ENCODE peak calls at places on chromosomes 4 and X, in five cellular contexts. One of them, this sample, is unnamed.

GRCh38 chr4:2159931-2160330 is 82.0 kb downstream of the HAUS3 start:
- DNase-seq in Ammon's horn: no peak
- DNase-seq in GM04504: no peak
- DNase-seq in GM12891: no peak
- DNase-seq in upper lobe of left lung: no peak
- DNase-seq in this sample: no peak

GRCh38 chrX:10589098-10589497 is 31.3 kb downstream of the MID1 start:
- DNase-seq in Ammon's horn: no peak
- DNase-seq in GM12891: no peak
- DNase-seq in upper lobe of left lung: no peak
- DNase-seq in GM04504: no peak
- DNase-seq in this sample: no peak

GRCh38 chr4:55172694-55173287 is 47.4 kb upstream of the KDR start:
- DNase-seq in upper lobe of left lung: no peak
- DNase-seq in Ammon's horn: no peak
- DNase-seq in GM04504: no peak
- DNase-seq in GM12891: no peak
- DNase-seq in this sample: no peak

GRCh38 chr4:52997132-52997416 is 135.0 kb downstream of the RASL11B start:
- DNase-seq in GM04504: no peak
- DNase-seq in Ammon's horn: no peak
- DNase-seq in upper lobe of left lung: no peak
- DNase-seq in GM12891: no peak
- DNase-seq in this sample: no peak

GRCh38 chrX:78944351-78944750 is 840 bp upstream of the P2RY10 start:
- DNase-seq in GM12891: no peak
- DNase-seq in upper lobe of left lung: no peak
- DNase-seq in GM04504: no peak
- DNase-seq in Ammon's horn: no peak
- DNase-seq in this sample: no peak

GRCh38 chr4:177442623-177443155 is 452 bp upstream of the AGA start:
- DNase-seq in GM12891: no peak
- DNase-seq in upper lobe of left lung: no peak
- DNase-seq in GM04504: no peak
- DNase-seq in Ammon's horn: peak; percentile 30
- DNase-seq in this sample: no peak

GRCh38 chr4:7747556-7747955 is 192.1 kb downstream of the AFAP1 start:
- DNase-seq in GM04504: no peak
- DNase-seq in Ammon's horn: no peak
- DNase-seq in GM12891: no peak
- DNase-seq in upper lobe of left lung: no peak
- DNase-seq in this sample: no peak

GRCh38 chr4:38068107-38068506 is 107.9 kb downstream of the PTTG2 start:
- DNase-seq in GM12891: no peak
- DNase-seq in Ammon's horn: no peak
- DNase-seq in upper lobe of left lung: no peak
- DNase-seq in GM04504: no peak
- DNase-seq in this sample: no peak

GRCh38 chrX:155745792-155746191 is 133.0 kb upstream of the TMLHE start:
- DNase-seq in GM04504: no peak
- DNase-seq in GM12891: no peak
- DNase-seq in Ammon's horn: no peak
- DNase-seq in upper lobe of left lung: no peak
- DNase-seq in this sample: peak; percentile 1

GRCh38 chr4:174423257-174423944 is 98.9 kb downstream of the HPGD start:
- DNase-seq in upper lobe of left lung: no peak
- DNase-seq in GM12891: no peak
- DNase-seq in GM04504: peak; percentile 10
- DNase-seq in Ammon's horn: peak; percentile 16
- DNase-seq in this sample: peak; percentile 6

GRCh38 chrX:72062890-72063289 is 68.8 kb downstream of the RTL5 start:
- DNase-seq in GM12891: no peak
- DNase-seq in GM04504: no peak
- DNase-seq in Ammon's horn: no peak
- DNase-seq in upper lobe of left lung: no peak
- DNase-seq in this sample: no peak

GRCh38 chr4:117983541-117984451 is 50.5 kb upstream of the NDST3 start:
- DNase-seq in GM04504: no peak
- DNase-seq in GM12891: no peak
- DNase-seq in upper lobe of left lung: no peak
- DNase-seq in Ammon's horn: no peak
- DNase-seq in this sample: no peak

GRCh38 chr4:55634417-55635128 is 1.5 kb downstream of the NMU start:
- DNase-seq in GM04504: no peak
- DNase-seq in upper lobe of left lung: no peak
- DNase-seq in GM12891: no peak
- DNase-seq in Ammon's horn: no peak
- DNase-seq in this sample: no peak

GRCh38 chrX:21373637-21374162 is 518 bp upstream of the CNKSR2 start:
- DNase-seq in GM04504: no peak
- DNase-seq in upper lobe of left lung: no peak
- DNase-seq in GM12891: no peak
- DNase-seq in Ammon's horn: no peak
- DNase-seq in this sample: peak; percentile 63

GRCh38 chrX:2500681-2501151 is at the start of the genes DHRSX and ZBED1:
- DNase-seq in GM12891: peak; percentile 69
- DNase-seq in upper lobe of left lung: peak; percentile 94
- DNase-seq in Ammon's horn: no peak
- DNase-seq in GM04504: no peak
- DNase-seq in this sample: no peak

GRCh38 chr4:73780834-73781233 is 40.5 kb downstream of the CXCL8 start:
- DNase-seq in Ammon's horn: no peak
- DNase-seq in upper lobe of left lung: no peak
- DNase-seq in GM12891: no peak
- DNase-seq in GM04504: no peak
- DNase-seq in this sample: no peak

GRCh38 chr4:177667687-177668086 is 225.4 kb upstream of the AGA start:
- DNase-seq in Ammon's horn: no peak
- DNase-seq in GM04504: no peak
- DNase-seq in upper lobe of left lung: no peak
- DNase-seq in GM12891: no peak
- DNase-seq in this sample: no peak

This sample was measured in G401.